ENCODE peak calls at places on chromosomes 11 and 22, in six cellular contexts. H, A, L, S, I and J are unnamed samples.

GRCh38 chr11:57463596-57464342 is 3.4 kb downstream of the RTN4RL2 start:
- DNase-seq in H (no peak), I (no peak), S (no peak), L (no peak), A (peak), J (no peak)

GRCh38 chr11:128549256-128549944 is 38.0 kb downstream of the ETS1 start:
- DNase-seq in S (no peak), I (no peak), H (no peak), L (no peak), A (peak), J (no peak)

GRCh38 chr22:27801197-27801615 is 350 bp downstream of the MN1 start:
- DNase-seq in L (peak), A (peak), I (peak), S (no peak), H (peak), J (peak)

GRCh38 chr11:14852571-14853177 is 39.4 kb downstream of the CYP2R1 start:
- DNase-seq in A (no peak), L (no peak), S (no peak), I (no peak), H (no peak), J (no peak)

GRCh38 chr22:37850801-37851200 is 1.6 kb downstream of the EIF3L start:
- DNase-seq in L (no peak), I (no peak), H (no peak), A (no peak), S (no peak), J (no peak)

GRCh38 chr11:69716099-69716498 is 12.3 kb upstream of the FGF19 start:
- DNase-seq in I (no peak), S (no peak), L (no peak), A (no peak), H (no peak), J (no peak)

GRCh38 chr11:9040410-9040809 is 36.6 kb upstream of the NRIP3 start:
- DNase-seq in I (no peak), S (no peak), H (no peak), A (no peak), L (no peak), J (no peak)

GRCh38 chr22:38724926-38725571 is 19.3 kb downstream of the GTPBP1 start:
- DNase-seq in I (peak), S (no peak), A (no peak), L (no peak), H (peak), J (peak)